ENCODE peak calls at places on chromosomes 3 and 15, in eight cellular contexts. N is stimulated activated CD4-positive, alpha-beta T cell treated with anti-CD3 and anti-CD28 coated beads, Interleukin-4, amount 100 ng/mL, for 1 hour; A is sigmoid colon; G is activated gamma-delta T cell treated with anti-CD3 and anti-CD28 coated beads, Interleukin-2, amount 50 U/mL, for 16 hours; H is activated naive CD8-positive, alpha-beta T cell treated with anti-CD3 and anti-CD28 coated beads, Interleukin-2, amount 10 ng/mL, durations not matched to agents 7 days and 5 days; Q is NCI-H2029; J is GM04503; B is pulmonary artery endothelial cell. W is an unnamed sample.

GRCh38 chr3:159766563-159767185 is 222.0 kb upstream of the IL12A start:
- DNase-seq in H (no peak), G (no peak), J (no peak), Q (no peak), N (no peak), B (no peak), A (no peak), W (no peak)

GRCh38 chr3:32391643-32392529 is at the start of gene CMTM7:
- DNase-seq in Q (peak), N (peak), H (peak), B (peak), G (peak), A (peak), J (no peak), W (peak)

GRCh38 chr15:43463542-43463941 is 29.4 kb downstream of the TP53BP1 start:
- DNase-seq in J (no peak), A (no peak), Q (no peak), B (no peak), H (no peak), G (no peak), N (no peak), W (peak)

GRCh38 chr15:44136991-44137477 is 58.0 kb downstream of the FRMD5 start:
- DNase-seq in Q (no peak), G (no peak), N (no peak), H (no peak), J (no peak), A (no peak), B (no peak), W (no peak)

GRCh38 chr3:59451041-59451763 is 401.4 kb upstream of the CFAP20DC start:
- DNase-seq in G (peak), B (no peak), Q (peak), N (peak), A (no peak), H (peak), J (no peak), W (peak)

GRCh38 chr15:79321876-79322275 is 11.0 kb downstream of the TMED3 start:
- DNase-seq in G (no peak), N (no peak), J (no peak), B (no peak), Q (no peak), H (no peak), A (no peak), W (no peak)

GRCh38 chr15:100859970-100860828 is 19.4 kb upstream of the ALDH1A3 start:
- DNase-seq in G (no peak), N (no peak), B (no peak), A (peak), Q (no peak), J (no peak), H (no peak), W (no peak)

GRCh38 chr3:156509209-156510174 is 45.4 kb downstream of the SSR3 start:
- DNase-seq in H (no peak), J (no peak), Q (peak), G (no peak), N (no peak), A (no peak), B (peak), W (peak)

GRCh38 chr3:121979246-121979645 is 42.8 kb downstream of the ILDR1 start:
- DNase-seq in Q (no peak), N (no peak), B (no peak), J (no peak), G (no peak), H (no peak), A (no peak), W (no peak)

GRCh38 chr3:128550471-128551126 is 57.6 kb upstream of the GATA2 start:
- DNase-seq in N (no peak), H (no peak), J (no peak), Q (no peak), A (no peak), B (no peak), G (no peak), W (no peak)

GRCh38 chr3:142853270-142854163 is 35.4 kb downstream of the PCOLCE2 start:
- DNase-seq in J (no peak), G (no peak), Q (no peak), B (no peak), N (no peak), H (no peak), A (no peak), W (no peak)

W was measured in MV-4-11.